ENCODE peak calls at places on chromosomes 12 and 14, in seven cellular contexts. Q is astrocyte of the cerebellum; Z is CD8-positive, alpha-beta memory T cell; V is central memory CD4-positive, alpha-beta T cell; P is HFFc6; R is mucosa of gallbladder; D is stimulated activated CD8-positive, alpha-beta memory T cell treated with anti-CD3 and anti-CD28 coated beads, Interleukin-7, amount 100 ng/mL, for 1 hour. C is an unnamed sample.

GRCh38 chr12:110670161-110670701 is 18.7 kb downstream of the HVCN1 start:
- DNase-seq in P (no peak), D (no peak), Z (no peak), Q (no peak), V (peak), R (no peak), C (no peak)

GRCh38 chr14:50544911-50545310 is 12.5 kb upstream of the MAP4K5 start:
- DNase-seq in P (no peak), V (no peak), R (no peak), Q (no peak), D (no peak), Z (no peak), C (no peak)

GRCh38 chr12:5307065-5307464 is 124.8 kb upstream of the NTF3 start:
- DNase-seq in V (no peak), Q (no peak), R (no peak), Z (no peak), D (no peak), P (no peak), C (no peak)

GRCh38 chr14:87869619-87870583 is 123.1 kb downstream of the GALC start:
- DNase-seq in D (no peak), P (peak), V (no peak), R (no peak), Q (peak), Z (no peak), C (no peak)

GRCh38 chr14:105847400-105847799 is 321.0 kb downstream of the TMEM121 start:
- DNase-seq in R (no peak), V (no peak), D (no peak), Z (no peak), P (no peak), Q (no peak), C (no peak)

GRCh38 chr12:53290661-53291060 is 4.7 kb upstream of the PFDN5 start:
- DNase-seq in D (no peak), Z (no peak), Q (no peak), V (no peak), P (peak), R (no peak), C (no peak)

GRCh38 chr14:78638926-78639325 is 468.8 kb downstream of the NRXN3 start:
- DNase-seq in Z (no peak), R (no peak), P (no peak), V (no peak), Q (no peak), D (no peak), C (no peak)

GRCh38 chr14:77786148-77786547 is 13.8 kb upstream of the ADCK1 start:
- DNase-seq in P (no peak), Q (no peak), D (no peak), V (no peak), R (no peak), Z (no peak), C (no peak)

GRCh38 chr14:26125039-26125438 is 472.8 kb downstream of the NOVA1 start:
- DNase-seq in Q (no peak), P (no peak), D (no peak), R (no peak), Z (no peak), V (no peak), C (no peak)

GRCh38 chr12:9391751-9392240 is 183.6 kb upstream of the PZP start:
- DNase-seq in V (no peak), Q (no peak), P (no peak), R (no peak), Z (no peak), D (no peak), C (no peak)

GRCh38 chr12:123242083-123242904 is 9.1 kb downstream of the MTRFR start:
- DNase-seq in Z (no peak), Q (no peak), R (no peak), V (no peak), P (no peak), D (no peak), C (no peak)

GRCh38 chr14:72444701-72445100 is 449.2 kb downstream of the DPF3 start:
- DNase-seq in P (no peak), Q (no peak), Z (no peak), R (no peak), D (no peak), V (no peak), C (no peak)

GRCh38 chr12:53600490-53601295 is 25.5 kb downstream of the ATF7 start:
- DNase-seq in P (no peak), V (no peak), D (no peak), R (no peak), Q (no peak), Z (no peak), C (no peak)

GRCh38 chr12:104535383-104535782 is 78.6 kb downstream of the CHST11 start:
- DNase-seq in Q (peak), Z (no peak), D (no peak), V (no peak), P (no peak), R (no peak), C (no peak)

GRCh38 chr14:33207467-33208015 is 268.9 kb downstream of the NPAS3 start:
- DNase-seq in R (no peak), P (no peak), D (no peak), Z (no peak), V (no peak), Q (no peak), C (no peak)

GRCh38 chr14:105069554-105069886 is 4.3 kb upstream of the GPR132 start:
- DNase-seq in P (no peak), Q (no peak), R (no peak), Z (no peak), D (no peak), V (no peak), C (no peak)

GRCh38 chr12:990308-990648 is 745 bp upstream of the ERC1 start:
- DNase-seq in V (peak), D (peak), Q (peak), Z (peak), P (peak), R (peak), C (peak)

GRCh38 chr12:97300431-97300830 is 162.2 kb upstream of the RMST start:
- DNase-seq in V (no peak), Q (no peak), P (no peak), D (no peak), Z (no peak), R (no peak), C (no peak)

GRCh38 chr14:84554136-84554535 is 975.8 kb upstream of the FLRT2 start:
- DNase-seq in Z (no peak), R (no peak), D (no peak), V (no peak), P (no peak), Q (no peak), C (no peak)

GRCh38 chr12:120774169-120774916 is 48.7 kb downstream of the ACADS start:
- DNase-seq in R (no peak), D (no peak), Z (no peak), V (no peak), P (no peak), Q (no peak), C (no peak)

C was measured in activated gamma-delta T cell treated with Interleukin-2 at 50 U/mL for 16 hours.